ENCODE peak calls at places on chromosomes 1 and 21, in six cellular contexts. P is spleen, T is breast epithelium, Y is prostate gland, X is stomach, F is HCT116. Q is an unnamed sample.

GRCh38 chr21:42706765-42707164 is 53.3 kb downstream of the PDE9A start:
- DNase-seq in P (no peak), T (no peak), Y (no peak), X (no peak), F (no peak), Q (no peak)

GRCh38 chr1:180927841-180928240 is 15.1 kb downstream of the KIAA1614 start:
- DNase-seq in P (no peak), T (no peak), Y (no peak), X (no peak), F (no peak), Q (no peak)

GRCh38 chr1:57982852-57983251 is 559.0 kb upstream of the DAB1 start:
- DNase-seq in P (no peak), T (no peak), Y (no peak), X (no peak), F (no peak), Q (no peak)

GRCh38 chr1:204286841-204287387 is 72.8 kb downstream of the PLEKHA6 start:
- DNase-seq in P (no peak), T (peak), Y (peak), X (peak), F (no peak), Q (no peak)

GRCh38 chr1:32333251-32333963 is 2.6 kb downstream of the MARCKSL1 start:
- DNase-seq in P (no peak), T (no peak), Y (no peak), X (no peak), F (no peak), Q (no peak)

GRCh38 chr1:245154429-245155185 is at the start of gene KIF26B:
- DNase-seq in P (peak), T (no peak), Y (no peak), X (no peak), F (no peak), Q (peak)

GRCh38 chr1:14851775-14852174 is 253.3 kb downstream of the KAZN start:
- DNase-seq in P (no peak), T (no peak), Y (no peak), X (no peak), F (no peak), Q (no peak)

GRCh38 chr1:232059726-232060360 is 433.3 kb downstream of the DISC1 start:
- DNase-seq in P (no peak), T (no peak), Y (no peak), X (no peak), F (no peak), Q (no peak)

GRCh38 chr1:241810769-241811402 is 37.1 kb upstream of the EXO1 start:
- DNase-seq in P (no peak), T (no peak), Y (no peak), X (no peak), F (no peak), Q (no peak)

GRCh38 chr1:182634306-182635072 is 30.3 kb upstream of the RGS16 start:
- DNase-seq in P (no peak), T (no peak), Y (no peak), X (no peak), F (no peak), Q (no peak)

GRCh38 chr1:176543360-176544136 is 80.6 kb downstream of the PAPPA2 start:
- DNase-seq in P (no peak), T (no peak), Y (no peak), X (no peak), F (no peak), Q (no peak)

DNA sequence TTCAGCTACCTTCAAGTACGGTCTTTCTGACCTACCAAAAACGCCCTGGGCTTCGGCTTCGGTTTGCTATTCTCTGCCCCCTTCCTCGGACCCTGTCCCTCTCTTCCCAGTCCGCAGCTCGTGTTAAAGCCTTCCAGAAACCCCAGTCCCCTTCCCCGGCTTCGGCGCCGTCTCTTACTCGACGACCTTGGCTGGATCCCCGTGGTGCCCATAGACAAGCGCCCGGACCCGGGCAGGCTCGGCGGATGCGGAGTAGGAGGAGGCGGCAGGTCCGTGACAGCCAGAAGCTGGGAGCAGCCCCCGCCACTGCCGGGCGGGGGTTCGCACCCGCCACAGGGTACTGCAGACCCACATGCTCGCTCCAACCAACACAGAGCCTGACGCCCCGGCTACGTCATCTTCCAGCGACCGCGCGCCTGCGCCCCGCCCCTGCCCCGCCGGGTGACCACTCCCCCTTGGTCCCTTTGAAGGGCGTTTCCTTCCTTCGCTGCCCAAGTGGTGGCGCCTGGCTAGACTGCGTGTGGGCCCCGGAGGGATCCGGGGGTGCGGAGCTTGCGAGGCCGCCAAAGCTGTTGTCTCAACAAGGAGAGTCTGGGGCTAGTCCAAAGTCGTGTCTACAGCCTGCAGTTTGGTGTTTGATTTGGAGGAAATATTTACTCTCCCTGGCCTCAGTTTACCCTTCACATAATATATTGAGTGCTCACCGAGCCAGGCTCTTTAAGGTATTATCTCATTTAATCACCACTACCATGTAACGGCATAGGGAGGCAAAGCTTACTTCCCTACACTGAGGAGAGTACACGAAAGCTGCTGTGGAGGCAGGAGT is at the start of gene MECR:
- DNase-seq in P (peak), T (peak), Y (peak), X (peak), F (peak), Q (peak)
- TF ChIP-seq POLR2A in P (peak), T (peak), Y (peak), X (no peak), F (peak), Q (peak)

GRCh38 chr1:150165622-150166612 is 16.2 kb downstream of the PLEKHO1 start:
- DNase-seq in P (no peak), T (no peak), Y (no peak), X (peak), F (peak), Q (no peak)
- TF ChIP-seq POLR2AphosphoS5 in P (no peak), T (no peak), Y (no peak), X (no peak), F (no peak), Q (no peak)

GRCh38 chr1:235073331-235073967 is 55.2 kb downstream of the TOMM20 start:
- DNase-seq in P (peak), T (peak), Y (peak), X (peak), F (no peak), Q (no peak)

GRCh38 chr1:235075121-235075954 is 53.3 kb downstream of the TOMM20 start:
- DNase-seq in P (peak), T (peak), Y (peak), X (peak), F (no peak), Q (no peak)

GRCh38 chr1:235075955-235076308 is 52.7 kb downstream of the TOMM20 start:
- DNase-seq in P (no peak), T (no peak), Y (no peak), X (no peak), F (no peak), Q (no peak)

GRCh38 chr1:235073968-235074334 is 54.7 kb downstream of the TOMM20 start:
- DNase-seq in P (no peak), T (peak), Y (peak), X (peak), F (no peak), Q (no peak)

DNA sequence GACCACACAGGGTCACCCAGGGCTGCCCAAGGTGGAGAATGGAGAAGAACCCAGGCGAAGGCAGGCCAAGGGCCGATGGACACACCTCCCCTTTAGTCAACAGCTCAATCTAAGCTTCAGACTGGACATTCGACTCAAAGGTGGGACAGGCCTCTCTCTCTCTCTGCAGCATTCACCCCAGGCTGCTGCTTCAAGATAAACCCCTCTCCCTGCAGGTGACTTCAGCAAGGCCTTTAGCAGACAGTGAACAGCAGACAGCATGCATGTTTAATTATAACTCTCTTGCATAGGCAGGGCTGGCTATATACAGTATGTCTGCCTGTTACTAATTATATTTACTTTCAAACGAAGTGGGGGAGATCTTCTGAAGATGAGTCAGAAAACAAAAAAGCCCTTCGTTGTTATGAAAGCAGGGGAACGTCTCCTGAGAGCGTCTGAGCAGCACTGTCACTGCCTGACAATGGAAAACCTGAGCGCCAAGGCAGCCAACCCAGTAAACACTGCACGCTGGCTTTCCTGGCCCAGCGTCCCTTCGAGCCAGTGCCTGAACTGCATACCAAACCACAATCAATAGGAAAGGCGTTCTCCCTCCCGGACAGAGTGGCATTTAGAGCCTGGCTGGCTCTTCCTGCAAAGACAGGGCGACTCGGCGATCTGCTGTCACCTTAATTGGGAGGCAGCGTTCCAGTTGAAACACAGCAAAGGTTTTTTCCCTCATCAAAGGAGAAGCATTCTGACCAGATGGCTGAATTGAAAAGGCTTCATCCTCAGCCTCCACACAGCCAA is 54.1 kb downstream of the TOMM20 start:
- DNase-seq in P (peak), T (peak), Y (peak), X (peak), F (no peak), Q (no peak)
- TF ChIP-seq POLR2A in P (no peak), T (no peak), Y (no peak), X (peak), F (no peak), Q (no peak)

DNA sequence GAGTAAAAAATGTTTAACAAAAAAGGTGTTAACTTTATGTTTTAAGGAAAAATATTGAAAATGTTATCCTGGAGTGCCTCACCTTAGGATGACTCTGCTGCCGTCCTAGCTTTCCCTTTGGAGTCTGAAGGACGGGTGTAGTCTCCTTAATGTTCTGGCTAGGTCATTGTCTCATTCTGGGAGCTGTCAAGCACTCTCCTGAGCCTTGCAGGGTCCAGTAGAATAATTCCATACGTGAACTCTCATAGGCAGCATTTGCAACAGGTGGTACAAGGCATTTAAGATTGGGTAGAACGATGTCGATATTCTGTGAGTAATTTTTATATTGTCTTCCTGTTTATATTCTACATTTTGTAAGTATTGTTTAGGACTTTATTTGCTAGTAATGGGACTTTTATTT is 283.6 kb upstream of the C1orf105 start:
- DNase-seq in P (no peak), T (no peak), Y (no peak), X (no peak), F (no peak), Q (no peak)
- TF ChIP-seq POLR2AphosphoS5 in P (no peak), T (no peak), Y (no peak), X (no peak), F (no peak), Q (no peak)

DNA sequence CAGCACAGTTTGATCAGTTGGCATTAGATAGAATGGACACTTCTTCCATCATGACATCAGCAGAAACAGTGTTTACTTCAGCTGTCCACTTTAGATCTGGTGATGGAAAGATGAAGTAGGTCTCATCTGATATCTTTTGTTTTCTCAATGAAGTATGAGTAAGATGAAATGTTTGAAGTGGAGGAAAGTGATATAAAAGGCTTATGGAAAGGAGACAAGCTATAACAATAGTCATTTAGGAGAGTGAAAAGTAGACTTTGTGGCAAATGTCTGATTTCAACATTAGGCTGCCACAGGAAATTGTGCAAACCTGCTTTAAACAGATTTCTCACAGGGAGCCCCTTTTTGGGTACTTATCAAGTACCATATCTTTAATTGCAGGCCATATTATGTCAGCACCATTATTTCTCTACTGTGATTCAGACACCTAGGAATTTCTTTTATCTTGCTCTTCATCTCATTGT is 18.2 kb downstream of the PDC start:
- DNase-seq in P (no peak), T (no peak), Y (no peak), X (no peak), F (no peak), Q (no peak)
- TF ChIP-seq POLR2A in P (no peak), T (no peak), Y (no peak), X (no peak), F (no peak), Q (no peak)

DNA sequence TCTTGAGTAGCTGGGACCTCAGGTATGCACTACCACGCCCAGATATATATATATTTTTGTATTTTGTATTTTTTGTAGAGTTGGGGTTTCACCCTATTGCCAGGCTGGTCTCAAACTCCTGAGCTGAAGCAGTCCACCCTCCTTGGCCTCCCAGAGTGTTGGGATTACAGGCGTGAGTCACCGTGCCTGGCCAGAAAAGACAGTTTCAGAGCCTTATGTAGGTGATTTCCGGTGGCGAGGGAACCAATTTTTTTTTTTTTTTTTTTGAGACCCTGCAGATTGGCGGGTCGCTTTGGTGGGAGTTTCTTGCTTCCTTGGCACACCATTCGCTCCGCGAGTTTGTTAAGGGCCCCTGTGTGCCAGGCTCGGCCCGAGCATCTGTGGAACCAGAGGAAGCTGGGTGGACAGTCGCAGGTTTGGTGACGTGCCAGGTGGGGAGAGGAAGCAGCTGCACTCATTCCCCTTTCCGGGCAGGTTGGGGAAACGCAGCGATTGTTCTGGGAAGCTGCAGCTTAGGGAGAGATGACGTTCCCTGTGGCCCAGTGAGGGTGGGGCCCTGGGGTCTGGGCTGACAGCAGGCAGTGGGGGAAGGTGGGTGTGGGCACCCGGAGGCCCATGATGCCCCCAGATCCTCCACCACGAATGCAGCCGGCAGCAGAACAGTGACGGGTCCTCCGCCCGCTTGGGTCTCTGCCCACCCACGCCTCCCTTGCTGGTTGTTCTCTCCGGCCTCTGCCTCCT is 25.1 kb downstream of the SPSB1 start:
- DNase-seq in P (no peak), T (peak), Y (no peak), X (no peak), F (no peak), Q (peak)
- TF ChIP-seq POLR2AphosphoS5 in P (peak), T (no peak), Y (no peak), X (peak), F (no peak), Q (no peak)

DNA sequence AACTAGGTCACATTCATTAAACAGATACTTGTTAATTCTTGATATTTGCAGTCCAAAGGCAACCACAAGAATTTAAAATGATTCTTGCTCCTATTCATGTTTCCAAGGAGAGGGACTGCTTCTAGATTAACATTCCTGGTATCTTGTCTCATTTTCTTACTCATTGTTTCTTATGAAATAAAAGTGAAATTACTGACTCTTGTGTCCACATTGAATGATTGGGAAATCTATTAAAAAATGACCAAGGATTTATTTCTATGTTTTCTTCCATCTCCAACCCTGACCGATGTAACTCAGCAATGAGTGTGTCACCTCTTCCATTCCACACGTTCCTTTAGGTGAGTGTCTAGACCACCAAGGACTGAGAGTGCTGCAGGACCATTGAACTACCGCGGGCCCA is 414.8 kb upstream of the PTBP2 start:
- DNase-seq in P (no peak), T (no peak), Y (no peak), X (no peak), F (no peak), Q (no peak)
- TF ChIP-seq POLR2A in P (no peak), T (no peak), Y (no peak), X (no peak), F (no peak), Q (no peak)

Q was measured in GM12891.